ENCODE peak calls at places on chromosomes 3 and 15, in six cellular contexts. Z is aorta; T is NCI-H2171; U is effector CD4-positive, alpha-beta T cell; K is stimulated activated CD8-positive, alpha-beta memory T cell treated with anti-CD3 and anti-CD28 coated beads, Interleukin-7, amount 100 ng/mL, for 24 hours; Y is activated T-cell treated with anti-CD3 and anti-CD28 coated beads for 1 hour. L is an unnamed sample.

GRCh38 chr3:62128028-62128427 is 245.3 kb downstream of the FEZF2 start:
- DNase-seq in U (no peak), K (no peak), T (no peak), Y (no peak), Z (no peak), L (no peak)

GRCh38 chr3:174862666-174863065 is 3.5 kb downstream of the NAALADL2 start:
- DNase-seq in K (no peak), Z (no peak), Y (no peak), T (no peak), U (no peak), L (no peak)

GRCh38 chr3:42164635-42165034 is 73.5 kb downstream of the TRAK1 start:
- DNase-seq in T (no peak), Y (no peak), Z (no peak), U (no peak), K (no peak), L (no peak)

GRCh38 chr15:92970656-92971055 is 70.5 kb downstream of the CHD2 start:
- DNase-seq in U (no peak), T (no peak), Z (no peak), K (no peak), Y (no peak), L (no peak)

GRCh38 chr3:100063929-100064461 is 50.3 kb downstream of the FILIP1L start:
- DNase-seq in Z (no peak), K (no peak), U (no peak), Y (no peak), T (no peak), L (no peak)

GRCh38 chr3:16060945-16061344 is 113.5 kb upstream of the GALNT15 start:
- DNase-seq in U (no peak), K (no peak), Y (no peak), Z (no peak), T (no peak), L (no peak)

GRCh38 chr15:78140296-78140695 is 8.9 kb upstream of the IDH3A start:
- DNase-seq in U (no peak), Z (no peak), T (no peak), Y (no peak), K (no peak), L (no peak)

GRCh38 chr3:170532573-170532972 is 53.3 kb downstream of the SLC7A14 start:
- DNase-seq in Y (no peak), K (no peak), T (peak; percentile 88), Z (no peak), U (no peak), L (no peak)

GRCh38 chr3:75265897-75266296 is 398.2 kb upstream of the FRG2C start:
- DNase-seq in T (no peak), Y (no peak), U (no peak), K (no peak), Z (no peak), L (no peak)

GRCh38 chr15:22845289-22845900 is 6.9 kb downstream of the NIPA2 start:
- DNase-seq in U (no peak), K (no peak), Y (no peak), T (no peak), Z (no peak), L (no peak)

GRCh38 chr3:43879166-43879565 is 188.4 kb downstream of the ABHD5 start:
- DNase-seq in U (no peak), K (no peak), Y (no peak), T (no peak), Z (peak; percentile 16), L (no peak)

GRCh38 chr3:39990532-39990931 is 181.1 kb downstream of the MYRIP start:
- DNase-seq in Z (no peak), U (no peak), K (peak; percentile 4), T (no peak), Y (no peak), L (no peak)

GRCh38 chr3:33196538-33196937 is 22.1 kb downstream of the SUSD5 start:
- DNase-seq in U (no peak), T (no peak), Y (no peak), Z (no peak), K (no peak), L (no peak)

GRCh38 chr3:50192689-50193141 is 1.3 kb downstream of the GNAT1 start:
- DNase-seq in T (no peak), Z (peak; percentile 92), U (peak; percentile 78), Y (peak; percentile 82), K (peak; percentile 73), L (peak; percentile 60)

GRCh38 chr3:69948246-69948862 is 51.2 kb upstream of the SAMMSON start:
- DNase-seq in T (no peak), Z (no peak), U (no peak), Y (no peak), K (no peak), L (no peak)

GRCh38 chr15:39618063-39618823 is 37.4 kb downstream of the THBS1 start:
- DNase-seq in U (no peak), T (no peak), K (no peak), Z (no peak), Y (no peak), L (no peak)

GRCh38 chr3:13665582-13666226 is 116.8 kb downstream of the FBLN2 start:
- DNase-seq in Y (no peak), Z (no peak), T (no peak), U (no peak), K (no peak), L (no peak)

GRCh38 chr3:109900774-109901173 is 563.4 kb upstream of the DPPA4 start:
- DNase-seq in K (no peak), Z (no peak), Y (no peak), T (no peak), U (no peak), L (no peak)

GRCh38 chr15:74525946-74526345 is 15.1 kb upstream of the ARID3B start:
- DNase-seq in Z (no peak), U (no peak), K (no peak), T (no peak), Y (no peak), L (no peak)

GRCh38 chr15:55661431-55661830 is 73.3 kb upstream of the PYGO1 start:
- DNase-seq in T (no peak), K (no peak), Y (no peak), U (no peak), Z (no peak), L (no peak)

GRCh38 chr15:64856429-64857145 is 14.9 kb downstream of the PLEKHO2 start:
- DNase-seq in K (no peak), Y (no peak), U (no peak), Z (peak; percentile 85), T (no peak), L (peak; percentile 62)

GRCh38 chr15:101451192-101451799 is 38.2 kb downstream of the PCSK6 start:
- DNase-seq in Y (no peak), T (no peak), U (no peak), K (no peak), Z (no peak), L (peak; percentile 79)

GRCh38 chr3:140440446-140440845 is 237.4 kb upstream of the TRIM42 start:
- DNase-seq in Z (no peak), U (no peak), K (no peak), Y (no peak), T (no peak), L (no peak)

GRCh38 chr15:89104172-89104564 is 15.9 kb downstream of the ABHD2 start:
- DNase-seq in K (no peak), Y (no peak), T (no peak), Z (no peak), U (no peak), L (peak; percentile 51)

GRCh38 chr3:154430014-154430413 is at the start of gene GPR149:
- DNase-seq in Z (no peak), Y (no peak), K (no peak), U (no peak), T (no peak), L (no peak)

GRCh38 chr3:46334911-46335478 is 18.9 kb upstream of the CCR2 start:
- DNase-seq in K (no peak), U (no peak), T (no peak), Y (no peak), Z (no peak), L (no peak)

GRCh38 chr15:45732544-45733130 is 97.8 kb downstream of the SQOR start:
- DNase-seq in Z (peak; percentile 73), K (no peak), U (no peak), T (peak; percentile 16), Y (no peak), L (peak; percentile 34)

GRCh38 chr3:117597865-117598264 is 888.3 kb downstream of the TUSC7 start:
- DNase-seq in T (no peak), Z (no peak), K (no peak), Y (no peak), U (no peak), L (no peak)

GRCh38 chr3:33645060-33645841 is 72.8 kb downstream of the CLASP2 start:
- DNase-seq in K (no peak), Z (no peak), T (no peak), U (peak; percentile 21), Y (no peak), L (no peak)

GRCh38 chr15:23594252-23594770 is 28.8 kb downstream of the MKRN3 start:
- DNase-seq in Y (no peak), T (no peak), Z (no peak), U (no peak), K (no peak), L (no peak)

GRCh38 chr3:30501526-30501925 is 104.9 kb upstream of the TGFBR2 start:
- DNase-seq in Y (no peak), U (no peak), Z (no peak), T (no peak), K (no peak), L (no peak)